ENCODE peak calls at places on chromosomes 11 and 22, in nine cellular contexts. T is M059J; F is effector CD4-positive, alpha-beta T cell; C is psoas muscle; E is NCI-H345; X is GM19239; V is tibial artery; B is stimulated activated CD4-positive, alpha-beta T cell treated with anti-CD3 and anti-CD28 coated beads, Interleukin-4, amount 100 ng/mL, for 1 hour; A is adipocyte. L is an unnamed sample.

GRCh38 chr22:20664594-20664959 is 109.3 kb upstream of the SERPIND1 start:
- DNase-seq in T (no peak), F (no peak), C (no peak), E (no peak), X (no peak), V (no peak), B (no peak), A (no peak), L (no peak)

GRCh38 chr11:120383518-120384155 is 47.4 kb downstream of the ARHGEF12 start:
- DNase-seq in T (peak; percentile 17), F (no peak), C (no peak), E (no peak), X (no peak), V (no peak), B (no peak), A (no peak), L (no peak)

GRCh38 chr11:85791326-85791990 is 19.5 kb downstream of the SYTL2 start:
- DNase-seq in T (no peak), F (no peak), C (no peak), E (no peak), X (no peak), V (no peak), B (no peak), A (no peak), L (no peak)

GRCh38 chr11:36233226-36233625 is 56.0 kb downstream of the COMMD9 start:
- DNase-seq in T (peak; percentile 82), F (no peak), C (no peak), E (peak; percentile 42), X (no peak), V (no peak), B (no peak), A (peak; percentile 12), L (no peak)

GRCh38 chr11:63839508-63840355 is 822 bp downstream of the MARK2 start:
- DNase-seq in T (peak; percentile 32), F (peak; percentile 21), C (peak; percentile 62), E (peak; percentile 18), X (no peak), V (no peak), B (peak; percentile 27), A (peak; percentile 57), L (no peak)

GRCh38 chr11:102345923-102346322 is 1.1 kb upstream of the BIRC2 start:
- DNase-seq in T (peak; percentile 90), F (peak; percentile 17), C (no peak), E (no peak), X (no peak), V (no peak), B (no peak), A (peak; percentile 61), L (peak; percentile 32)

GRCh38 chr11:2171531-2171930 is at the start of gene TH:
- DNase-seq in T (no peak), F (no peak), C (no peak), E (no peak), X (no peak), V (no peak), B (no peak), A (no peak), L (no peak)

GRCh38 chr11:94806436-94806835 is 38.3 kb downstream of the AMOTL1 start:
- DNase-seq in T (no peak), F (no peak), C (no peak), E (no peak), X (no peak), V (no peak), B (no peak), A (peak; percentile 67), L (no peak)

GRCh38 chr11:123517559-123518364 is 87.7 kb downstream of the GRAMD1B start:
- DNase-seq in T (no peak), F (no peak), C (no peak), E (no peak), X (no peak), V (no peak), B (no peak), A (no peak), L (no peak)

GRCh38 chr11:8233691-8234424 is 29.8 kb downstream of the LMO1 start:
- DNase-seq in T (peak; percentile 83), F (no peak), C (peak; percentile 65), E (no peak), X (no peak), V (no peak), B (no peak), A (peak; percentile 16), L (no peak)

L was measured in effector memory CD4-positive, alpha-beta T cell.